ENCODE peak calls at places on chromosome 17, in four cellular contexts. W, C, U and A are unnamed samples.

GRCh38 chr17:35795007-35795870 is at the start of gene MMP28:
- DNase-seq in W (peak; percentile 27), C (peak; percentile 52), U (peak; percentile 88), A (no peak)

GRCh38 chr17:82237746-82238561 is 9.1 kb downstream of the SLC16A3 start:
- DNase-seq in W (no peak), C (no peak), U (peak; percentile 67), A (no peak)

GRCh38 chr17:43998552-43998951 is 5.9 kb upstream of the NAGS start:
- DNase-seq in W (no peak), C (no peak), U (no peak), A (no peak)

GRCh38 chr17:13786000-13786598 is 184.4 kb upstream of the HS3ST3A1 start:
- DNase-seq in W (no peak), C (no peak), U (no peak), A (peak; percentile 43)

GRCh38 chr17:48293319-48294192 is 136.5 kb downstream of the SKAP1 start:
- DNase-seq in W (no peak), C (peak; percentile 18), U (no peak), A (no peak)

GRCh38 chr17:37148171-37148570 is 199.4 kb downstream of the AATF start:
- DNase-seq in W (no peak), C (no peak), U (no peak), A (no peak)

GRCh38 chr17:33118391-33118790 is 126.7 kb downstream of the SPACA3 start:
- DNase-seq in W (no peak), C (no peak), U (no peak), A (no peak)

GRCh38 chr17:22268214-22268911 is 576.0 kb downstream of the KCNJ18 start:
- DNase-seq in W (no peak), C (no peak), U (peak; percentile 44), A (no peak)

GRCh38 chr17:34623856-34624766 is 44.7 kb downstream of the TMEM132E start:
- DNase-seq in W (no peak), C (no peak), U (no peak), A (no peak)

GRCh38 chr17:72121164-72122001 is 563 bp downstream of the SOX9 start:
- DNase-seq in W (no peak), C (peak; percentile 64), U (peak; percentile 79), A (no peak)

GRCh38 chr17:72069744-72070143 is 51.1 kb upstream of the SOX9 start:
- DNase-seq in W (no peak), C (no peak), U (no peak), A (no peak)

GRCh38 chr17:40364906-40365305 is 369 bp upstream of the GJD3 start:
- DNase-seq in W (no peak), C (no peak), U (peak; percentile 31), A (no peak)
- H3K27ac ChIP-seq in W (no peak overlapping the region), C (no peak overlapping the region), U (no peak overlapping the region), A (no peak overlapping the region)

GRCh38 chr17:58388302-58389190 is 28.8 kb downstream of the RNF43 start:
- DNase-seq in W (no peak), C (no peak), U (no peak), A (no peak)
- H3K4me3 ChIP-seq in W (no peak overlapping the region), C (no peak overlapping the region), U (no peak overlapping the region), A (no peak overlapping the region)

GRCh38 chr17:68906638-68907037 is 48.6 kb downstream of the ABCA8 start:
- DNase-seq in W (no peak), C (peak; percentile 36), U (no peak), A (no peak)
- TF ChIP-seq CTCF in W (no peak), C (peak; percentile 39), U (peak; percentile 25), A (peak; percentile 51)

GRCh38 chr17:16968786-16969185 is 3.1 kb downstream of the TNFRSF13B start:
- DNase-seq in W (no peak), C (no peak), U (no peak), A (no peak)
- H3K27ac ChIP-seq in W (no peak overlapping the region), C (no peak overlapping the region), U (no peak overlapping the region), A (no peak overlapping the region)

GRCh38 chr17:52740006-52740405 is 581.5 kb upstream of the CA10 start:
- DNase-seq in W (no peak), C (no peak), U (no peak), A (no peak)
- H3K4me3 ChIP-seq in W (no peak overlapping the region), C (no peak overlapping the region), U (no peak overlapping the region), A (no peak overlapping the region)

GRCh38 chr17:39705786-39706348 is 6.0 kb downstream of the ERBB2 start:
- DNase-seq in W (no peak), C (no peak), U (peak; percentile 89), A (no peak)

GRCh38 chr17:39706383-39706782 is 6.5 kb downstream of the ERBB2 start:
- DNase-seq in W (no peak), C (no peak), U (no peak), A (no peak)

GRCh38 chr17:39703913-39704312 is 4.0 kb downstream of the ERBB2 start:
- DNase-seq in W (no peak), C (no peak), U (no peak), A (no peak)

GRCh38 chr17:39702901-39703893 is 3.3 kb downstream of the ERBB2 start:
- DNase-seq in W (no peak), C (peak; percentile 94), U (peak; percentile 27), A (no peak)

DNA sequence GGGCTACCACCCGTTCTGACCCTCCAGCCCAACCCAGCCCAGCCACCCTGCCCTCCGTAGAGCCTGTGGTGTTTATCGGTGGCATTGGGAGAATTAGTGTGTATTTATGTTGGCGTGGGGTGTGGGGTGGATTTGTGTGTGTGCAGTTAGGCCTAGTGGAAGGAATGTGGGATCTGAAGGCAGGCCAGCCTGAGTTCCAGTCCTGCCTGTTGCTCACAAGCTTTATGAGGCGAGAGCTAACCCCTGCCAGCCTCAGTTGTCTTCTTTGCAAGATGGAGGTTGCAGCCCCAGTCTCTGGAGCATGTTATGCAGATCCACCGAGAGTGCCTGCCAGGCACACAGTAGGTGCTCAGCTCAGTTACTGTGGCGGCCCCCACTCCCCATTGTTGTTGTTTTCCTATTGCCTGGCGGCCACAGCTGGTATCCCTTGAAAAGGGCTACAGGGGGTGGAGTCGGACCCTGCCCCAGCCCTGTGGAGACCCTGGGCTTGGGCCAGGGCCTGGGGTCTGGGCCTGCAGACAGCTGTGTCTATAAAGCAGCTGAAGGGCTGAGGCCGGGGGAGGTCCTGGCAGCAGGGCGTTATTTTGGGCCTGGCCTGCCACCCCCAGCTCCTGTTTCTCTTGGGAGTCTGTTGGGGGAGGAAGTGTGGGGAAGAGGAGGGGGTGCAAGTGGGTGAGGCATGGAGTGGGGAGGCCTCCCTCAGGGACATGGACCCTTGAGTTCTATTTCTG is 5.1 kb downstream of the ERBB2 start:
- DNase-seq in W (no peak), C (peak; percentile 40), U (no peak), A (no peak)
- TF ChIP-seq CTCF in W (no peak), C (no peak), U (peak; percentile 23), A (peak; percentile 56)

DNA sequence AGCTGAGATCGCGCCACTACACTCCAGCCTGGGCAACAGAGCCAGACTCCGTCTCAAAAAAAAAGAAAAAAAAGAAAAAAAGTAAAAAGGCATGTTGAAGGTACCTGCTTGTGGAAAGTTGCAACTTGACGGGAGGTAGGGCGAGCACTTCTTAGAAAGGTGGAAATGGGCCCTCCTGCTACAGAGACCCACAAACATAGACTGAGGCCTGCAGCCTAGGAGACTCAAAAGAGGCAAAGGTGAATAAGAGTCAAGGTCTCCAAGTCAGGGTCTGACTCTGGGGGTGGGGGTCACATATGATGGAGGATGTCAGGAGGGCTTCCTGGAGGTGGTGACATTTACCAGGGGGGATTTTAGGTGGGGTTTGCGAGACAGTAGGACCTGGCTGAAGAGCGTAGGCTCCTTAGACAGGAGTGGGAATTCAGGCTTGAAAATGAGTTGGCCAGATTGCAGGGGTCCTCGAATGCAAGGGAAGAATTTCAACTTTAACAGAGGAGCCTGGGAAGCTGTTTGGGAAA is 303.0 kb downstream of the SEC14L1 start:
- DNase-seq in W (no peak), C (no peak), U (no peak), A (no peak)
- H3K27ac ChIP-seq in W (peak overlapping the region; percentile 72), C (no peak overlapping the region), U (peak overlapping the region; percentile 70), A (peak overlapping the region; percentile 92)

GRCh38 chr17:79777166-79777843 is 643 bp upstream of the CBX2 start:
- DNase-seq in W (no peak), C (peak; percentile 73), U (peak; percentile 81), A (no peak)

GRCh38 chr17:79779088-79779529 is 1.2 kb downstream of the CBX2 start:
- DNase-seq in W (no peak), C (no peak), U (peak; percentile 63), A (no peak)

GRCh38 chr17:79779661-79780365 is 1.9 kb downstream of the CBX2 start:
- DNase-seq in W (no peak), C (no peak), U (peak; percentile 21), A (no peak)

GRCh38 chr17:79777844-79778503 is at the start of gene CBX2:
- DNase-seq in W (peak; percentile 71), C (peak; percentile 75), U (peak; percentile 90), A (no peak)

GRCh38 chr17:79778504-79779087 is 648 bp downstream of the CBX2 start:
- DNase-seq in W (no peak), C (no peak), U (peak; percentile 70), A (no peak)
- H3K4me3 ChIP-seq in W (peak overlapping the region; percentile 44), C (peak overlapping the region; percentile 93), U (peak overlapping the region; percentile 60), A (peak overlapping the region; percentile 69)